ENCODE peak calls at places on chromosome 12, in five cellular contexts. I is fibroblast of lung, W is BE2C, V is tibial nerve, L is A549. X is an unnamed sample. For H3K4me1, the result is how much of the 10 kb centered on the place peaks cover.

GRCh38 chr12:42568952-42569916 is 20.3 kb downstream of the PRICKLE1 start:
- DNase-seq in I (peak), W (no peak), V (no peak), L (no peak), X (no peak)

GRCh38 chr12:91959220-91959619 is 186.4 kb downstream of the BTG1 start:
- DNase-seq in I (no peak), W (no peak), V (no peak), L (no peak), X (no peak)

GRCh38 chr12:57161491-57161890 is 14.1 kb upstream of the LRP1-AS start:
- DNase-seq in I (peak), W (no peak), V (no peak), L (no peak), X (no peak)

GRCh38 chr12:19411234-19412221 is 27.8 kb upstream of the AEBP2 start:
- DNase-seq in I (peak), W (no peak), V (no peak), L (no peak), X (peak)

GRCh38 chr12:3336606-3337311 is 154.2 kb upstream of the PRMT8 start:
- DNase-seq in I (peak), W (no peak), V (peak), L (no peak), X (no peak)

GRCh38 chr12:95943231-95943842 is at the start of gene AMDHD1:
- DNase-seq in I (peak), W (peak), V (no peak), L (peak), X (no peak)

GRCh38 chr12:70590051-70590450 is 47.2 kb downstream of the PTPRB start:
- DNase-seq in I (peak), W (peak), V (peak), L (peak), X (peak)

GRCh38 chr12:99131761-99132199 is 486.7 kb downstream of the APAF1 start:
- DNase-seq in I (peak), W (no peak), V (no peak), L (no peak), X (no peak)

GRCh38 chr12:7834701-7835100 is 38.0 kb downstream of the SLC2A14 start:
- DNase-seq in I (no peak), W (no peak), V (no peak), L (no peak), X (no peak)

GRCh38 chr12:107415834-107416233 is 269.8 kb upstream of the PWP1 start:
- DNase-seq in I (peak), W (no peak), V (no peak), L (no peak), X (no peak)

GRCh38 chr12:106142591-106143261 is 4.0 kb upstream of the NUAK1 start:
- DNase-seq in I (no peak), W (no peak), V (no peak), L (no peak), X (no peak)

GRCh38 chr12:130017571-130018449 is 114.0 kb upstream of the TMEM132D start:
- DNase-seq in I (peak), W (no peak), V (no peak), L (no peak), X (no peak)

GRCh38 chr12:48473061-48473460 is 702 bp downstream of the ANP32D start:
- DNase-seq in I (no peak), W (no peak), V (no peak), L (no peak), X (no peak)

GRCh38 chr12:112188130-112188830 is 62.9 kb downstream of the TRAFD1 start:
- DNase-seq in I (no peak), W (no peak), V (no peak), L (no peak), X (no peak)

GRCh38 chr12:94551810-94552209 is 92.1 kb upstream of the CEP83 start:
- DNase-seq in I (no peak), W (no peak), V (no peak), L (no peak), X (no peak)

GRCh38 chr12:2301531-2302461 is 249.0 kb downstream of the CACNA1C start:
- DNase-seq in I (peak), W (no peak), V (peak), L (no peak), X (no peak)

GRCh38 chr12:52041695-52042123 is 9.5 kb upstream of the NR4A1 start:
- DNase-seq in I (no peak), W (peak), V (no peak), L (no peak), X (no peak)

GRCh38 chr12:87259405-87259804 is 769.8 kb downstream of the C12orf50 start:
- DNase-seq in I (no peak), W (no peak), V (no peak), L (no peak), X (no peak)

GRCh38 chr12:124302807-124303578 is 8.1 kb downstream of the RFLNA start:
- DNase-seq in I (no peak), W (no peak), V (no peak), L (no peak), X (no peak)
- TF ChIP-seq CTCF in I (no peak), W (no peak), V (no peak), L (no peak), X (no peak)

DNA sequence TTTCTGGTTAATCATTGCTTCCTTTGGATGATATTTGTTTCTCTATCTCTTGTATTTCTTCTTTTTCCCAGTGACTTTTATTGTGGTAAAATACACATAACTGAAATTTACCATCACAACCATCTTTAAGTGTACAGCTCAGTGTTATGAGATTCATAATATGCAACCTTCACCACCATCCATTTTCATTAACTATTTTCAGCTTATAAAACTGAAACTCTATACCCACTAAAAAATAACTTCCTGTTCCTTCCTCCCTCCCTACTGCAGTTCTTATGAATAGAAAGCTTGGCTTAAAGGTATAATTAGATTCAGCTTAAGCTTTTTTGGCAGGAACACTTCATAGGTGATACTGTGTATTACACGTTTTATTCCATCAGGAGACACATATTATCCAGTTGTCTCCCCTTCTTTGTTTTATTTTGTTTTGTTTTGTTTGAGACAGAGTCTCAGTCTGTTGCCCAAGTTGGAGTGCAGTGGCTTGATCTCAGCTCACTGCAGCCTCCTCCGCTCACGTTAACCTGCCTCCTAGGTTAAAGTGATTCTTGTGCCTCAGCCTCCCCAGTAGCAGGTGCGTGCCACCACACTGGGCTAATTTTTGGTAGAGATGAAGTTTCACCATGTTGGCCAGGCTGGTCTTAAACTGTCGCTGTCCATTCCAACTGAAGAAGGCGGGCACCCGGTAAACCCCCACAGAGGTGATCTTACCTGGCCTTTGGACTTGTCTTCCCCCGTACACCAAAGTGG is 45.1 kb downstream of the NOPCHAP1 start:
- DNase-seq in I (no peak), W (no peak), V (no peak), L (no peak), X (no peak)
- H3K4me1 ChIP-seq in I (under half), W (under half), V (under half), L (under half), X (under half)

GRCh38 chr12:21989819-21990412 is 48.7 kb upstream of the ABCC9 start:
- DNase-seq in I (peak), W (no peak), V (no peak), L (no peak), X (no peak)
- TF ChIP-seq CTCF in I (peak), W (peak), V (peak), L (peak), X (peak)

GRCh38 chr12:41364211-41364610 is 176.1 kb downstream of the PDZRN4 start:
- DNase-seq in I (no peak), W (no peak), V (no peak), L (no peak), X (no peak)

GRCh38 chr12:41365653-41366131 is 177.6 kb downstream of the PDZRN4 start:
- DNase-seq in I (peak), W (no peak), V (no peak), L (no peak), X (no peak)

GRCh38 chr12:41362511-41362910 is 174.4 kb downstream of the PDZRN4 start:
- DNase-seq in I (no peak), W (no peak), V (no peak), L (no peak), X (no peak)

DNA sequence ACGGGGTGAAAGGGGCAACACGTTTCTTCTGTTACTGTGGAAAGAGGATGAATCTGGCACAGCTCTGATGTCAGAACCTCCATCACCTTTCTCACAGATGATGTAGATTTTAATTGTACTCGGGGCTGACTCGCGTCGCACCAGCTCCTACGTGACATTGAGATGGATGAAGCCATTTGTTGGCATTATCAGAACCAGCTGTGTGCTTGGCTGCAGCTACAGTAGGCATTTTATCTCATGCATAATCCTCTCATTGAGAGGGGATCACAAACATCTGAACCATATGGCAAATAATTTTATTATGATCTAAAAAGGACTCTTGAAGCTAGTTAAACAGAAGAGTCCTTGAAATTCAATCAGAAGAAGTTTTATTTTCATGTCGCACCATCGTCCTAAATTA is 173.7 kb downstream of the PDZRN4 start:
- DNase-seq in I (no peak), W (no peak), V (no peak), L (no peak), X (no peak)
- H3K4me1 ChIP-seq in I (under half), W (under half), V (under half), L (under half), X (under half)

X was measured in keratinocyte.